ENCODE peak calls at places on chromosomes 7 and 10, in eight cellular contexts. One of them, this sample, is unnamed.

GRCh38 chr10:13206546-13207443 is 27.4 kb downstream of the UCMA start:
- DNase-seq in ELR: peak
- DNase-seq in foreskin fibroblast: peak
- DNase-seq in SW480: no peak
- DNase-seq in colonic mucosa: no peak
- DNase-seq in fibroblast of lung: peak
- DNase-seq in thoracic aorta: no peak
- DNase-seq in A172: no peak
- DNase-seq in this sample: peak

GRCh38 chr7:73537051-73537450 is 15.0 kb upstream of the BAZ1B start:
- DNase-seq in ELR: no peak
- DNase-seq in foreskin fibroblast: no peak
- DNase-seq in SW480: no peak
- DNase-seq in colonic mucosa: no peak
- DNase-seq in fibroblast of lung: no peak
- DNase-seq in thoracic aorta: no peak
- DNase-seq in A172: no peak
- DNase-seq in this sample: no peak

GRCh38 chr7:158805937-158806336 is 23.4 kb downstream of the ESYT2 start:
- DNase-seq in ELR: no peak
- DNase-seq in foreskin fibroblast: no peak
- DNase-seq in SW480: no peak
- DNase-seq in colonic mucosa: no peak
- DNase-seq in fibroblast of lung: no peak
- DNase-seq in thoracic aorta: no peak
- DNase-seq in A172: no peak
- DNase-seq in this sample: no peak

GRCh38 chr10:112390125-112390703 is 16.3 kb downstream of the ACSL5 start:
- DNase-seq in ELR: no peak
- DNase-seq in foreskin fibroblast: no peak
- DNase-seq in SW480: no peak
- DNase-seq in colonic mucosa: no peak
- DNase-seq in fibroblast of lung: no peak
- DNase-seq in thoracic aorta: no peak
- DNase-seq in A172: no peak
- DNase-seq in this sample: no peak

GRCh38 chr7:102833343-102833742 is 79.5 kb upstream of the LRRC17 start:
- DNase-seq in ELR: no peak
- DNase-seq in foreskin fibroblast: no peak
- DNase-seq in SW480: no peak
- DNase-seq in colonic mucosa: no peak
- DNase-seq in fibroblast of lung: no peak
- DNase-seq in thoracic aorta: no peak
- DNase-seq in A172: no peak
- DNase-seq in this sample: no peak

GRCh38 chr10:7471720-7472367 is 61.0 kb upstream of the SFMBT2 start:
- DNase-seq in ELR: no peak
- DNase-seq in foreskin fibroblast: no peak
- DNase-seq in SW480: no peak
- DNase-seq in colonic mucosa: peak
- DNase-seq in fibroblast of lung: no peak
- DNase-seq in thoracic aorta: no peak
- DNase-seq in A172: no peak
- DNase-seq in this sample: no peak

GRCh38 chr7:112150823-112151641 is 55.2 kb downstream of the DOCK4 start:
- DNase-seq in ELR: peak
- DNase-seq in foreskin fibroblast: no peak
- DNase-seq in SW480: no peak
- DNase-seq in colonic mucosa: no peak
- DNase-seq in fibroblast of lung: no peak
- DNase-seq in thoracic aorta: no peak
- DNase-seq in A172: no peak
- DNase-seq in this sample: no peak

GRCh38 chr10:50563906-50564305 is 59.9 kb downstream of the SGMS1 start:
- DNase-seq in ELR: no peak
- DNase-seq in foreskin fibroblast: no peak
- DNase-seq in SW480: no peak
- DNase-seq in colonic mucosa: peak
- DNase-seq in fibroblast of lung: no peak
- DNase-seq in thoracic aorta: no peak
- DNase-seq in A172: no peak
- DNase-seq in this sample: no peak

GRCh38 chr10:87585565-87586514 is 73.8 kb upstream of the PAPSS2 start:
- DNase-seq in ELR: peak
- DNase-seq in foreskin fibroblast: peak
- DNase-seq in SW480: peak
- DNase-seq in colonic mucosa: peak
- DNase-seq in fibroblast of lung: no peak
- DNase-seq in thoracic aorta: no peak
- DNase-seq in A172: peak
- DNase-seq in this sample: no peak

GRCh38 chr7:30459591-30460245 is 18.9 kb downstream of the NOD1 start:
- DNase-seq in ELR: peak
- DNase-seq in foreskin fibroblast: peak
- DNase-seq in SW480: no peak
- DNase-seq in colonic mucosa: peak
- DNase-seq in fibroblast of lung: peak
- DNase-seq in thoracic aorta: no peak
- DNase-seq in A172: peak
- DNase-seq in this sample: no peak

GRCh38 chr7:142787783-142788182 is 17.0 kb downstream of the PRSS2 start:
- DNase-seq in ELR: no peak
- DNase-seq in foreskin fibroblast: no peak
- DNase-seq in SW480: no peak
- DNase-seq in colonic mucosa: no peak
- DNase-seq in fibroblast of lung: no peak
- DNase-seq in thoracic aorta: no peak
- DNase-seq in A172: no peak
- DNase-seq in this sample: no peak

GRCh38 chr7:106841896-106842390 is 23.1 kb upstream of the PIK3CG start:
- DNase-seq in ELR: no peak
- DNase-seq in foreskin fibroblast: no peak
- DNase-seq in SW480: no peak
- DNase-seq in colonic mucosa: no peak
- DNase-seq in fibroblast of lung: no peak
- DNase-seq in thoracic aorta: no peak
- DNase-seq in A172: no peak
- DNase-seq in this sample: peak

GRCh38 chr7:92622680-92623079 is 32.5 kb upstream of the FAM133B start:
- DNase-seq in ELR: no peak
- DNase-seq in foreskin fibroblast: no peak
- DNase-seq in SW480: no peak
- DNase-seq in colonic mucosa: no peak
- DNase-seq in fibroblast of lung: no peak
- DNase-seq in thoracic aorta: no peak
- DNase-seq in A172: no peak
- DNase-seq in this sample: no peak

This sample was measured in cerebellar cortex.